ENCODE peak calls at places on chromosomes 2 and 18, in seven cellular contexts. One of them, this sample, is unnamed.

GRCh38 chr2:152942940-152943440 is 224.6 kb downstream of the ARL6IP6 start:
- DNase-seq in neural progenitor cell: no peak
- DNase-seq in WERI-Rb-1: no peak
- DNase-seq in spleen: no peak
- DNase-seq in ovary: no peak
- DNase-seq in HCT116: no peak
- DNase-seq in CD8-positive, alpha-beta T cell: no peak
- DNase-seq in this sample: no peak

GRCh38 chr2:56025469-56026193 is 102.0 kb upstream of the EFEMP1 start:
- DNase-seq in ovary: no peak
- DNase-seq in CD8-positive, alpha-beta T cell: no peak
- DNase-seq in HCT116: no peak
- DNase-seq in neural progenitor cell: no peak
- DNase-seq in spleen: no peak
- DNase-seq in WERI-Rb-1: no peak
- DNase-seq in this sample: no peak

GRCh38 chr2:73172963-73173362 is 29.4 kb upstream of the NOTO start:
- DNase-seq in neural progenitor cell: no peak
- DNase-seq in CD8-positive, alpha-beta T cell: no peak
- DNase-seq in spleen: no peak
- DNase-seq in WERI-Rb-1: no peak
- DNase-seq in HCT116: no peak
- DNase-seq in ovary: no peak
- DNase-seq in this sample: peak

GRCh38 chr18:5066380-5066977 is 130.6 kb downstream of the AKAIN1 start:
- DNase-seq in HCT116: no peak
- DNase-seq in CD8-positive, alpha-beta T cell: no peak
- DNase-seq in ovary: no peak
- DNase-seq in WERI-Rb-1: peak
- DNase-seq in neural progenitor cell: peak
- DNase-seq in spleen: no peak
- DNase-seq in this sample: no peak

GRCh38 chr2:85996591-85996990 is 107.8 kb upstream of the ST3GAL5 start:
- DNase-seq in CD8-positive, alpha-beta T cell: no peak
- DNase-seq in spleen: peak
- DNase-seq in WERI-Rb-1: no peak
- DNase-seq in ovary: peak
- DNase-seq in HCT116: no peak
- DNase-seq in neural progenitor cell: peak
- DNase-seq in this sample: no peak

GRCh38 chr2:172095146-172095904 is 7.4 kb downstream of the DLX2 start:
- DNase-seq in spleen: peak
- DNase-seq in HCT116: no peak
- DNase-seq in neural progenitor cell: peak
- DNase-seq in WERI-Rb-1: no peak
- DNase-seq in ovary: peak
- DNase-seq in CD8-positive, alpha-beta T cell: peak
- DNase-seq in this sample: no peak

GRCh38 chr2:9778012-9778411 is 65.3 kb upstream of the TAF1B start:
- DNase-seq in neural progenitor cell: no peak
- DNase-seq in CD8-positive, alpha-beta T cell: no peak
- DNase-seq in HCT116: peak
- DNase-seq in WERI-Rb-1: peak
- DNase-seq in ovary: no peak
- DNase-seq in spleen: peak
- DNase-seq in this sample: no peak

GRCh38 chr2:2271471-2271941 is 59.6 kb downstream of the MYT1L start:
- DNase-seq in spleen: no peak
- DNase-seq in HCT116: no peak
- DNase-seq in CD8-positive, alpha-beta T cell: no peak
- DNase-seq in WERI-Rb-1: peak
- DNase-seq in ovary: no peak
- DNase-seq in neural progenitor cell: no peak
- DNase-seq in this sample: no peak

GRCh38 chr2:62195421-62196277 is at the start of gene B3GNT2:
- DNase-seq in ovary: peak
- DNase-seq in HCT116: peak
- DNase-seq in neural progenitor cell: peak
- DNase-seq in CD8-positive, alpha-beta T cell: peak
- DNase-seq in WERI-Rb-1: peak
- DNase-seq in spleen: peak
- DNase-seq in this sample: no peak

DNA sequence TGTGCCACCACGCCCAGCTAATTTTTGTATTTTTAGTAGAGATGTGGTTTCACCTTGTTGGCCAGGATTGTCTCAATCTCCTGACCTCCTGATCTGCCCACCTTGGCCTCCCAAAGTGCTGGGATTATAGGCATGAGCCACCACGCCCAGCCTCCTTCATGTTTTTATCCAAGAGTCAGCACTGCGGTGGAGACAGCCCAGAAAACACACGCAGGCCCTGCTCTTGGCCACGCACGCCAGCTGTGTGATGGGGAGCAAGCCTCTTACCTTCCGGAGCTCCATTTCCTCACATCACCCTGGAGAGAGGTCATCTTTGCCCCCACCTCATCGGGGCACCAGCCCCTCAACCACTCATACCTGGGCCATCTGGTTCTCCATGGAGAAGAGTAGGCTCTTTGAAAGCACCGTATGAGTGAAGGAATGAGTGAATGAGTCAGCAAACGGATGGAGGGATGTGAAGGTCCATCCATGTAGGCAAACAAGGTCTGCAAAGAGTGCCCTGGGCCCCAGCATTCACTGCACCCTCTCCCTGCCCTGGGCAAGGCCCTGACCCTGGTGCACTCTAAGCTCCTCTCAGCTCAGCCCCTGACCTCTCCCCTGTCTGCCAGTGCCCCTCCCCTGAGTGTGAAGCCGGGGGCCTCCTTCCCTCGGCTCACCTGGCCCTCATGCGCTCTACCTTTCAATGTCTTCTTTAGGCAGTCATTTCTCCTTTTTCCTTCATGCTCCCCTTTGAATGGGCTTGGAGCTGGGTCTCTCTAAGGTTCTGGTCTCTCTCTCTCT is 7.4 kb downstream of the GYPC start:
- DNase-seq in ovary: no peak
- DNase-seq in CD8-positive, alpha-beta T cell: no peak
- DNase-seq in neural progenitor cell: no peak
- DNase-seq in spleen: no peak
- DNase-seq in HCT116: no peak
- DNase-seq in WERI-Rb-1: no peak
- DNase-seq in this sample: no peak
- H3K4me3 ChIP-seq in ovary: no peak
- H3K4me3 ChIP-seq in CD8-positive, alpha-beta T cell: peak
- H3K4me3 ChIP-seq in neural progenitor cell: no peak
- H3K4me3 ChIP-seq in spleen: peak
- H3K4me3 ChIP-seq in HCT116: no peak
- H3K4me3 ChIP-seq in WERI-Rb-1: no peak
- H3K4me3 ChIP-seq in this sample: peak

GRCh38 chr18:50334546-50335152 is 40.2 kb upstream of the SKA1 start:
- DNase-seq in spleen: no peak
- DNase-seq in ovary: no peak
- DNase-seq in HCT116: no peak
- DNase-seq in CD8-positive, alpha-beta T cell: no peak
- DNase-seq in neural progenitor cell: no peak
- DNase-seq in WERI-Rb-1: no peak
- DNase-seq in this sample: peak
- H3K4me3 ChIP-seq in spleen: peak
- H3K4me3 ChIP-seq in ovary: no peak
- H3K4me3 ChIP-seq in HCT116: no peak
- H3K4me3 ChIP-seq in CD8-positive, alpha-beta T cell: no peak
- H3K4me3 ChIP-seq in neural progenitor cell: no peak
- H3K4me3 ChIP-seq in WERI-Rb-1: no peak
- H3K4me3 ChIP-seq in this sample: no peak

DNA sequence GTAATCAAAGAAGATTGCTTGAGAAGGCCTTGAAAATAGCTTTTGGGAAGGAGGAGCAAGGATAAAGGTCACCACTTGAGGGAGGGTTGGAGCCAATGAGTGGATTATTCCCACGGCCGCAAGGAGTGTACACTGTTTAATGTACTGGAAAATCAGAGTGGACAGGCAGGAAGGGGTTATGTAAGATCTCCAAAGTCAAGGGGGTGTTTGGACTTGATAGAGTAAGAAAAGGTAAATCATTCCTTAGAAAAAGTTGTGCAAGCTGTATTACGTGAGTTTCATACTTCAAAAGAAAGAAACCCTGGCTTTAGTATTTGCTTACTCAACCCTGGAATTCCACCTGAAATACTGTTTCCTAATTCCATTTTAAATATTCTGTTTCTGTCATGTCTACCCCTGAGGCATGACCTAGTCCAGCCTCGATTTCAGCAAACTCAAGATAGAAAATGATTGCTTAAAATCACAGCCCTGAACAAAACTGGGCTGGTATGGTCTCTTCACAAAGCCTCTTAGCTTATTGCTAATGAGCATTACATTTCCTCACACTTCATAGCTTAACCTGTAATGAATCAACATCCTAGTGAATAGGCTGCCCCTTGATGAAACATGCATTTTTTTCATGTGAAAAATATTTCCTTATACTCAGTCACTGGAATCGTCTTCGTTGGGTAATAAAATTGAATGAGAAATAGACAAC is 1.1 kb downstream of the MREG start:
- DNase-seq in HCT116: no peak
- DNase-seq in ovary: no peak
- DNase-seq in spleen: no peak
- DNase-seq in CD8-positive, alpha-beta T cell: no peak
- DNase-seq in WERI-Rb-1: peak
- DNase-seq in neural progenitor cell: no peak
- DNase-seq in this sample: no peak
- H3K4me3 ChIP-seq in HCT116: peak
- H3K4me3 ChIP-seq in ovary: peak
- H3K4me3 ChIP-seq in spleen: peak
- H3K4me3 ChIP-seq in CD8-positive, alpha-beta T cell: peak
- H3K4me3 ChIP-seq in WERI-Rb-1: peak
- H3K4me3 ChIP-seq in neural progenitor cell: peak
- H3K4me3 ChIP-seq in this sample: peak

DNA sequence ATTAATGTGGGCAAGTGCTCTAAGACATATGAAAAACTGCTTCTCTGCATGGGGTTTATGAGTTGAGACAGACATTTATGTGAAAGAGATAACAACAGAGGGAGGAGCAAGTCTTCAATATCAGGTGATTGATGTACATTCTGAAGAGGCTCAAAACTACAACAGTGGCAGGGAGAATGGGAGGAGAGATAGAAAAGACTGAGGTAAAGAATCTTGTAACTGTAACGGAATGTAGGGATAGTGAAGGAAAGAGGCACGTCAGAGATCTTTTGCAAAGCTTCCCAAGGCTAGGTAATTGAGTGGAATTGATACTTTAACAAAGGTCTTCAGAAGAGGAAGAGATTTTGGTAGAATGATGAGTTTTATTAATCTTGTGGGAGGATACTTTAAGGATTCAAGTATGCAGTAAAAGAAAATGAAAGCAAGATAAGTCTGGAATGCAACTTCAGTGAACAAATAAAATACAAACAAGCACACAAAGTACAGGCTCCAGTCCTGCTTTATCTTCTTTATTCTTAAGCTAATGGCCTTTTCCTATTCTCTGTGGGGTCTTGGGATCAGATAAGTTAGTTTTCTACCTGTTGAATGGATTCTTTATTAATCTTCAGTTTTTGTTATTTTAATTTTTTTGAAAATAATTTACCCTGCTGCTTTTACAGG is 15.0 kb downstream of the SMAD4 start:
- DNase-seq in ovary: no peak
- DNase-seq in neural progenitor cell: peak
- DNase-seq in HCT116: no peak
- DNase-seq in CD8-positive, alpha-beta T cell: no peak
- DNase-seq in WERI-Rb-1: no peak
- DNase-seq in spleen: no peak
- DNase-seq in this sample: no peak
- H3K4me3 ChIP-seq in ovary: no peak
- H3K4me3 ChIP-seq in neural progenitor cell: no peak
- H3K4me3 ChIP-seq in HCT116: no peak
- H3K4me3 ChIP-seq in CD8-positive, alpha-beta T cell: no peak
- H3K4me3 ChIP-seq in WERI-Rb-1: no peak
- H3K4me3 ChIP-seq in spleen: no peak
- H3K4me3 ChIP-seq in this sample: no peak

DNA sequence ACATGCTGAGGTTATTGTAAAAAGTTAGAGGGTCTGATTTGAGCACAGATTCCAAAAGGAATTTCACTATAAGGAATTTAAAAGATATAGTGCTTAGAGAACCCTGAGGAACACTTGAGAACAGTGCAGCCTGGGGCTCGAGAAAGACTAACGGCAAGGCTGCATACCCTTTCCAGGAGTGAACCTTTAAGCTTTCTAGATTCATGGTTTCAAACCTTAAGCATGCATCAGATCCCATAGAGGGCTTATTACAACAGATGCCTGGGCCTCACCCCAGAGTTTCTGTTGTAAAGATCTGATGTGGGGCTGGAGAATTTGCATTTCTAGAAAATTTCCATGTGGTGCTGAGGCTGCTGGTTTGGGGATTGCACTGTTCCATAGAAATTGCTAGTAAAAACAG is 90.5 kb upstream of the IL1R2 start:
- DNase-seq in spleen: no peak
- DNase-seq in CD8-positive, alpha-beta T cell: no peak
- DNase-seq in neural progenitor cell: no peak
- DNase-seq in HCT116: no peak
- DNase-seq in ovary: no peak
- DNase-seq in WERI-Rb-1: no peak
- DNase-seq in this sample: no peak
- H3K4me3 ChIP-seq in spleen: no peak
- H3K4me3 ChIP-seq in CD8-positive, alpha-beta T cell: no peak
- H3K4me3 ChIP-seq in neural progenitor cell: no peak
- H3K4me3 ChIP-seq in HCT116: no peak
- H3K4me3 ChIP-seq in ovary: no peak
- H3K4me3 ChIP-seq in WERI-Rb-1: no peak
- H3K4me3 ChIP-seq in this sample: no peak

DNA sequence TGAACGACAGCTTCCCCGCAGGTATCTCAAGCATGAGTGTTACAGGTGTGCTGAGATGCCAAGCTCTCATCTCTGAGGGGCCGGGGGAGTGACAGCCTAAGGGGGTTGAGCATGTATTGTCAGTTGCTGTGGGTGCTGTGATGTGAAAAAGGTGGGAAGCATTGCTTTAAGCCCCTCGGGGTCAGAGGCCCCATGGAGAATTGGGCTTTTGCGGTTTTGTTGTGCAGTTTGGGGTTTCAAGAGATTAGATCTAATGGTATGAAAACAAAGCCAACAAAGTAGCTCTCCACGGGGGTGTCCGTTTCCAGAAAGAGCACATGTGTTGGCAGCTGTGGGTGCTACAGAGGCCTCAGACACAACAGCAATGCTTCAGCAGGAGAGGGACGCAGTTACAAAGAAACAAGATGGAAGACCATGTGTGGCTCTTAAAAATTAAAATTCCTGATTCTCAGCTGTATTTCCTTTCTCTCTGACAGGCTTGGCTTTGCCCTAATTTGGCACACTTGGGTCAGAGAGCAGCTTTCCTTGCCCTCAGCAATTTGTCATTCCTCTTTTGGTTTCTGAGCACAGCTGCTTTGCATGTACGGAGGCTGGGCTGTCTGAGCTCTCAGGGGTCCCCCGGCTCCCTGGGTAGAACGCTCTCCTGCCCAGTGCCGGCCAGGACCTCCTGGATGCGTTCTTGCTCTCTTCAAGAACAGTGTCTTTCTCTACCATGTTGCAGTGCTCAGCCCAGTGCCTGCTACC is 70.0 kb downstream of the TMEM247 start:
- DNase-seq in spleen: no peak
- DNase-seq in ovary: no peak
- DNase-seq in HCT116: no peak
- DNase-seq in neural progenitor cell: no peak
- DNase-seq in CD8-positive, alpha-beta T cell: no peak
- DNase-seq in WERI-Rb-1: no peak
- DNase-seq in this sample: no peak
- H3K4me3 ChIP-seq in spleen: peak
- H3K4me3 ChIP-seq in ovary: no peak
- H3K4me3 ChIP-seq in HCT116: no peak
- H3K4me3 ChIP-seq in neural progenitor cell: no peak
- H3K4me3 ChIP-seq in CD8-positive, alpha-beta T cell: no peak
- H3K4me3 ChIP-seq in WERI-Rb-1: no peak
- H3K4me3 ChIP-seq in this sample: no peak

GRCh38 chr2:236935131-236935530 is 150.6 kb upstream of the COPS8 start:
- DNase-seq in HCT116: no peak
- DNase-seq in ovary: no peak
- DNase-seq in CD8-positive, alpha-beta T cell: no peak
- DNase-seq in neural progenitor cell: no peak
- DNase-seq in spleen: no peak
- DNase-seq in WERI-Rb-1: no peak
- DNase-seq in this sample: no peak
- H3K4me3 ChIP-seq in HCT116: no peak
- H3K4me3 ChIP-seq in ovary: no peak
- H3K4me3 ChIP-seq in CD8-positive, alpha-beta T cell: no peak
- H3K4me3 ChIP-seq in neural progenitor cell: no peak
- H3K4me3 ChIP-seq in spleen: no peak
- H3K4me3 ChIP-seq in WERI-Rb-1: no peak
- H3K4me3 ChIP-seq in this sample: no peak

This sample was measured in GM12864.